ENCODE peak calls at places on chromosomes 12 and 14, in eight cellular contexts. O, S, M, Z, U, H, Y and G are unnamed samples. For H3K36me3, the result is how much of the 10 kb centered on the place peaks cover.

GRCh38 chr12:76558684-76559276 is 791 bp downstream of the OSBPL8 start:
- DNase-seq in Z (peak), S (peak), M (peak), H (no peak), O (no peak), Y (peak), U (peak), G (no peak)

GRCh38 chr12:76029982-76030377 is 1.6 kb downstream of the PHLDA1 start:
- DNase-seq in Y (peak), H (no peak), S (no peak), Z (no peak), U (peak), M (no peak), O (no peak), G (no peak)

GRCh38 chr14:24110060-24110459 is 4.5 kb upstream of the DCAF11 start:
- DNase-seq in H (no peak), O (no peak), M (no peak), U (no peak), S (peak), Y (no peak), Z (no peak), G (no peak)

GRCh38 chr12:9867531-9867930 is 1.6 kb downstream of the CLEC2B start:
- DNase-seq in M (no peak), Y (peak), S (no peak), Z (no peak), O (no peak), H (no peak), U (no peak), G (no peak)

GRCh38 chr12:3722368-3722767 is 30.5 kb downstream of the CRACR2A start:
- DNase-seq in O (no peak), Y (no peak), S (no peak), U (no peak), H (no peak), Z (no peak), M (no peak), G (no peak)

GRCh38 chr12:93402333-93403311 is 24.9 kb downstream of the NUDT4 start:
- DNase-seq in H (no peak), Z (no peak), O (no peak), S (no peak), Y (no peak), M (no peak), U (no peak), G (no peak)

GRCh38 chr12:131493068-131493826 is 217.6 kb upstream of the SFSWAP start:
- DNase-seq in S (no peak), Y (no peak), M (no peak), U (peak), Z (peak), O (no peak), H (no peak), G (no peak)

GRCh38 chr12:28222081-28222700 is 31.9 kb downstream of the CCDC91 start:
- DNase-seq in Y (no peak), O (no peak), M (no peak), S (no peak), U (no peak), Z (no peak), H (no peak), G (no peak)

GRCh38 chr12:122096014-122096413 is 17.5 kb downstream of the MLXIP start:
- DNase-seq in U (no peak), O (no peak), M (no peak), S (no peak), Z (no peak), Y (no peak), H (no peak), G (no peak)

GRCh38 chr14:90645842-90646443 is 170.3 kb downstream of the TTC7B start:
- DNase-seq in H (peak), M (peak), S (peak), O (no peak), Y (peak), Z (no peak), U (no peak), G (no peak)

GRCh38 chr14:64726585-64726890 is 22.3 kb downstream of the PLEKHG3 start:
- DNase-seq in H (peak), Z (no peak), M (no peak), S (no peak), Y (no peak), U (no peak), O (no peak), G (no peak)

GRCh38 chr12:124548854-124549378 is 18.5 kb downstream of the NCOR2 start:
- DNase-seq in Y (peak), M (no peak), Z (no peak), U (peak), S (no peak), O (no peak), H (no peak), G (no peak)

GRCh38 chr14:76904100-76904739 is 78.0 kb downstream of the LRRC74A start:
- DNase-seq in Y (no peak), O (no peak), Z (no peak), H (no peak), S (no peak), U (peak), M (no peak), G (no peak)

GRCh38 chr12:58509116-58509885 is 411.0 kb downstream of the LRIG3 start:
- DNase-seq in Z (no peak), H (no peak), O (no peak), U (no peak), Y (peak), M (no peak), S (no peak), G (no peak)

GRCh38 chr12:10406725-10407124 is 2.8 kb downstream of the KLRC4 start:
- DNase-seq in Y (no peak), O (no peak), M (no peak), U (no peak), S (no peak), H (no peak), Z (no peak), G (no peak)

GRCh38 chr14:103548463-103549351 is 13.8 kb downstream of the BAG5 start:
- DNase-seq in M (no peak), Y (no peak), U (peak), Z (no peak), S (no peak), O (no peak), H (no peak), G (no peak)

GRCh38 chr14:102015045-102015685 is 50.8 kb downstream of the DYNC1H1 start:
- DNase-seq in U (no peak), M (no peak), Z (no peak), Y (no peak), H (no peak), O (no peak), S (no peak), G (no peak)

GRCh38 chr14:102015771-102016170 is 51.4 kb downstream of the DYNC1H1 start:
- DNase-seq in Y (no peak), Z (no peak), O (no peak), S (no peak), U (no peak), M (no peak), H (no peak), G (no peak)

GRCh38 chr14:102013669-102014200 is 49.4 kb downstream of the DYNC1H1 start:
- DNase-seq in Y (no peak), U (no peak), Z (no peak), H (no peak), S (no peak), O (no peak), M (no peak), G (no peak)

GRCh38 chr14:102011631-102012030 is 47.3 kb downstream of the DYNC1H1 start:
- DNase-seq in S (no peak), Z (no peak), Y (no peak), H (no peak), M (no peak), O (no peak), U (no peak), G (no peak)

GRCh38 chr14:102012336-102012735 is 48.0 kb downstream of the DYNC1H1 start:
- DNase-seq in H (no peak), S (no peak), M (no peak), Z (no peak), O (no peak), Y (no peak), U (no peak), G (no peak)
- H3K36me3 ChIP-seq in H (half or more), S (half or more), M (half or more), Z (half or more), O (under half), Y (half or more), U (half or more), G (half or more)

DNA sequence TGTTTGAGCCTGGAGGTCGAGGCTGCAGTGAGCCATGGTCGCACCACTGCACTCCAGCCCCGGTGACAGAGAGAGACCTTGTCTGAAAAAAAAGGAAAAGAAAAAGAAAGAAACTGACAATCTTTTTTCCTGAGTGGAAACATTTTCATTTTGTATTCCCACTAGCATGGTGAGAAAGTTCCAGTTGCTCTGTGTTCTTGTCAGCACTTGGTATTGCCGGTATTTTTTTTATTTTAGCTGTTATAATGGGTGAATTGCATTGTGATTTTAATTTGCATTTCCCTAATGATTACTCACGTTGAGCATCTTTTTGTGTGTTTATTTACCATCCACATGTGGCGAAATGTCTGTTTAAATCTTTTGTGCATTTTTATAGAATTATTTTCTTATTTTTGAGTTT is 25.6 kb downstream of the GLT8D2 start:
- DNase-seq in U (no peak), Z (no peak), S (no peak), M (no peak), Y (no peak), O (no peak), H (no peak), G (no peak)
- H3K9ac ChIP-seq in U (no peak), Z (no peak), S (no peak), M (no peak), Y (no peak), O (no peak), H (no peak), G (no peak)

GRCh38 chr12:57229041-57229633 is 374 bp upstream of the SHMT2 start:
- DNase-seq in S (no peak), Y (no peak), M (no peak), O (no peak), Z (no peak), H (no peak), U (no peak), G (no peak)

GRCh38 chr12:57232156-57232756 is 2.7 kb downstream of the SHMT2 start:
- DNase-seq in U (no peak), M (no peak), S (no peak), H (no peak), O (no peak), Z (no peak), Y (no peak), G (no peak)

GRCh38 chr12:57231276-57232021 is 1.9 kb downstream of the SHMT2 start:
- DNase-seq in Y (no peak), Z (no peak), U (no peak), H (no peak), O (no peak), S (no peak), M (no peak), G (no peak)

GRCh38 chr12:57229634-57230380 is at the start of gene SHMT2:
- DNase-seq in O (peak), H (peak), Y (peak), U (peak), M (peak), Z (peak), S (peak), G (peak)

DNA sequence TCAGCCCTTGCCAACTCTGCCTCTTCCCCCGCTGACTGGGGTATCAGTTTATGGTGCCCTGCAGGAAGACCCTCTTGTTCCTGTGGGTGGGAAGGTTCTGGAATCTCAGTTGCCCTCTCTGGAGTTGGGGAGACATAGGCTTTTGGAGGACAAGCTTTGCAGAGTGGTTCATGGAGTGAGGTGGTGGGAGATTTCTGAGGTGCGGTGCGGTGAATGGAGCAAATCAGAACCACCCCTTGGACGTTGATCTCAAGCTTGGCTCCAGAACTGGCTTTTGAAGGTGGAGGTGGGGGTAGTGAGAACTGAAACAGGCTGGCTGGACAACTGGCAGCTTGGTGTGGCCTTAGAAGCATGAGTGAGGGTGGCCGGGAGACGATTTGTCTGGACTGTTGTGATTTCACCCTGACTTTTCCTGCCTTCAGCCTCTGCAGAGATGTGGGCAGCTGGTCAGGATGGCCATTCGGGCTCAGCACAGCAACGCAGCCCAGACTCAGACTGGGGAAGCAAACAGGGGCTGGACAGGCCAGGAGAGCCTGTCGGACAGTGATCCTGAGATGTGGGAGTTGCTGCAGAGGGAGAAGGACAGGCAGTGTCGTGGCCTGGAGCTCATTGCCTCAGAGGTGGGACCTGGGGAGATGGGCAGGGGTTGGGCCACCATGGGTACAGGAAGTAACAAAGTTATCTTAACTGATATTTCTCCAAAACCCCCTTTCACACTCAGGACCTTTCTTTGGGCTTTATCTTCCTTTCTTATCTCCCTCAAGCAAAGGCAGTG is 1.1 kb downstream of the SHMT2 start:
- DNase-seq in Z (no peak), H (no peak), O (no peak), S (peak), Y (no peak), M (no peak), U (no peak), G (no peak)
- TF ChIP-seq POLR2AphosphoS5 in Z (no peak), H (no peak), O (no peak), S (no peak), Y (no peak), M (no peak), U (no peak), G (no peak)

GRCh38 chr12:112169086-112169872 is 43.9 kb downstream of the TRAFD1 start:
- DNase-seq in H (no peak), O (no peak), M (no peak), Z (no peak), Y (no peak), U (no peak), S (no peak), G (no peak)
- H3K36me3 ChIP-seq in H (under half), O (under half), M (under half), Z (under half), Y (under half), U (under half), S (under half), G (under half)

GRCh38 chr14:82720431-82720830 is 1186.8 kb upstream of the SEL1L start:
- DNase-seq in M (no peak), Y (no peak), U (no peak), S (no peak), O (no peak), Z (no peak), H (no peak), G (no peak)
- H3K9ac ChIP-seq in M (no peak), Y (no peak), U (no peak), S (no peak), O (no peak), Z (no peak), H (no peak), G (no peak)

DNA sequence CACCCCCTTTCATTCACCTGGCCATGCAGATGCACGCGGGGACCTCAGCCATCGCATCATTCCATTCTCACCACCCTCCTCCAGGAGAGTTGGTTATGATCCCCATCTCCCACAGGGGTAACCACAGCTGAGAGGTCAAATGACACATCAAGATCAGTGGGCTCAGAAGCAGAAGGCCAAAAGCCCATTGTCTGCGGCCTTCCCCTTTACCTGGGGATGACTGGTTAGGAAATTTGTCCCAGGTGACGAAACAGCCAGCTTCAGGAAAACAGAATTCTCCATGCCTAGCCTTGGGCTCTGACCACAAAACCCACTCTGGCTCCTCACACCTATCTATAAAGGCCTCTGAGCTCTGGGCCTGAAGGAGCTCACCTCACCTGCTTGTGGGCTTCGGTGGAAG is 36.1 kb downstream of the ZFP36L1 start:
- DNase-seq in Y (no peak), U (no peak), M (no peak), H (no peak), O (no peak), S (peak), Z (no peak), G (no peak)
- TF ChIP-seq POLR2AphosphoS5 in Y (no peak), U (no peak), M (no peak), H (no peak), O (no peak), S (no peak), Z (no peak), G (no peak)